ENCODE peak calls at places on chromosomes 1 and 21, in seven cellular contexts. S is iris pigment epithelial cell, Y is LoVo, M is pulmonary artery endothelial cell, W is NCI-H2107, X is NCI-H526, A is astrocyte of the spinal cord. H is an unnamed sample.

GRCh38 chr1:93703649-93704048 is 22.0 kb upstream of the BCAR3 start:
- DNase-seq in S (no peak), Y (peak), M (no peak), W (no peak), X (no peak), A (no peak), H (no peak)

GRCh38 chr1:1124786-1125642 is 9.1 kb upstream of the C1orf159 start:
- DNase-seq in S (no peak), Y (peak), M (no peak), W (no peak), X (no peak), A (no peak), H (no peak)

GRCh38 chr1:18348354-18348753 is 132.4 kb upstream of the KLHDC7A start:
- DNase-seq in S (no peak), Y (no peak), M (no peak), W (no peak), X (no peak), A (no peak), H (no peak)

GRCh38 chr21:46033410-46034404 is 52.1 kb downstream of the COL6A1 start:
- DNase-seq in S (no peak), Y (no peak), M (no peak), W (no peak), X (no peak), A (no peak), H (no peak)

GRCh38 chr1:178544531-178544930 is 31.6 kb downstream of the TEX35 start:
- DNase-seq in S (no peak), Y (no peak), M (no peak), W (no peak), X (no peak), A (no peak), H (no peak)

GRCh38 chr1:212700597-212700891 is 904 bp upstream of the BATF3 start:
- DNase-seq in S (no peak), Y (no peak), M (no peak), W (no peak), X (no peak), A (no peak), H (no peak)

GRCh38 chr21:44596068-44596725 is 3.9 kb upstream of the KRTAP10-6 start:
- DNase-seq in S (peak), Y (no peak), M (no peak), W (no peak), X (no peak), A (no peak), H (no peak)

GRCh38 chr1:8017495-8018310 is 8.4 kb downstream of the ERRFI1 start:
- DNase-seq in S (peak), Y (no peak), M (no peak), W (no peak), X (peak), A (peak), H (no peak)

GRCh38 chr1:7290971-7291970 is 479.8 kb upstream of the VAMP3 start:
- DNase-seq in S (peak), Y (no peak), M (no peak), W (no peak), X (no peak), A (peak), H (peak)

GRCh38 chr1:219236933-219237610 is 63.4 kb downstream of the LYPLAL1 start:
- DNase-seq in S (no peak), Y (no peak), M (no peak), W (no peak), X (no peak), A (no peak), H (no peak)

GRCh38 chr1:37892151-37893047 is 33.0 kb upstream of the MTF1 start:
- DNase-seq in S (peak), Y (no peak), M (no peak), W (no peak), X (no peak), A (no peak), H (no peak)

GRCh38 chr1:53371851-53372250 is 44.0 kb upstream of the LRP8 start:
- DNase-seq in S (no peak), Y (no peak), M (no peak), W (no peak), X (no peak), A (no peak), H (no peak)

GRCh38 chr1:153667439-153667838 is 3.4 kb downstream of the ILF2 start:
- DNase-seq in S (no peak), Y (no peak), M (no peak), W (no peak), X (no peak), A (no peak), H (no peak)

GRCh38 chr1:2934642-2935081 is 86.6 kb upstream of the ACTRT2 start:
- DNase-seq in S (no peak), Y (no peak), M (no peak), W (no peak), X (no peak), A (no peak), H (no peak)

GRCh38 chr1:53295295-53295694 is 32.6 kb downstream of the LRP8 start:
- DNase-seq in S (no peak), Y (no peak), M (no peak), W (no peak), X (no peak), A (no peak), H (no peak)

GRCh38 chr1:207036865-207037264 is 4.3 kb upstream of the C1orf116 start:
- DNase-seq in S (no peak), Y (no peak), M (no peak), W (no peak), X (no peak), A (no peak), H (no peak)

GRCh38 chr1:236685205-236685916 is 938 bp upstream of the ACTN2 start:
- DNase-seq in S (no peak), Y (no peak), M (no peak), W (no peak), X (no peak), A (no peak), H (no peak)

GRCh38 chr1:35564037-35564883 is 6.7 kb downstream of the NCDN start:
- DNase-seq in S (peak), Y (peak), M (peak), W (peak), X (peak), A (peak), H (peak)

GRCh38 chr1:149844096-149844495 is 55.3 kb upstream of the BOLA1 start:
- DNase-seq in S (peak), Y (peak), M (no peak), W (no peak), X (no peak), A (peak), H (no peak)

GRCh38 chr1:32743380-32744062 is 41.0 kb upstream of the SYNC start:
- DNase-seq in S (no peak), Y (no peak), M (no peak), W (no peak), X (no peak), A (no peak), H (no peak)

GRCh38 chr1:99820546-99820945 is 29.6 kb upstream of the AGL start:
- DNase-seq in S (no peak), Y (no peak), M (no peak), W (no peak), X (no peak), A (no peak), H (no peak)

GRCh38 chr1:221030121-221030649 is 150.9 kb downstream of the HLX start:
- DNase-seq in S (no peak), Y (no peak), M (no peak), W (no peak), X (no peak), A (no peak), H (no peak)

GRCh38 chr1:20137055-20137454 is 2.1 kb upstream of the PLA2G2F start:
- DNase-seq in S (no peak), Y (no peak), M (no peak), W (no peak), X (no peak), A (no peak), H (no peak)

GRCh38 chr1:207084701-207085180 is 3.9 kb upstream of the C4BPB start:
- DNase-seq in S (peak), Y (peak), M (peak), W (peak), X (peak), A (peak), H (peak)

GRCh38 chr1:85333186-85333585 is 56.8 kb upstream of the BCL10 start:
- DNase-seq in S (no peak), Y (no peak), M (no peak), W (no peak), X (no peak), A (no peak), H (no peak)

H was measured in cerebellum.